ENCODE peak calls at places on chromosomes 4 and X, in six cellular contexts. J is stimulated activated CD8-positive, alpha-beta memory T cell treated with anti-CD3 and anti-CD28 coated beads, Interleukin-4, amount 100 ng/mL, for 48 hours; G is adrenal gland; I is NCI-H510A treated with DMSO at 0.1 percent for 48 hours; W is KG1; A is small intestine. C is an unnamed sample.

GRCh38 chr4:76950052-76950845 is 697 bp downstream of the SEPTIN11 start:
- DNase-seq in A (peak), J (peak), G (peak), I (no peak), W (no peak), C (no peak)

GRCh38 chrX:8988456-8988855 is 45.5 kb downstream of the FAM9B start:
- DNase-seq in I (peak), A (peak), W (no peak), J (no peak), G (no peak), C (no peak)

GRCh38 chrX:18931972-18932371 is 51.9 kb downstream of the PHKA2 start:
- DNase-seq in I (peak), G (no peak), W (no peak), J (no peak), A (peak), C (peak)

GRCh38 chr4:65202473-65203264 is 467.6 kb downstream of the EPHA5 start:
- DNase-seq in A (no peak), G (no peak), W (no peak), I (no peak), J (no peak), C (no peak)

GRCh38 chrX:8773117-8773516 is 28.1 kb downstream of the FAM9A start:
- DNase-seq in W (no peak), A (no peak), I (no peak), J (no peak), G (no peak), C (no peak)

GRCh38 chrX:103913356-103914020 is 48.9 kb upstream of the TMSB15B start:
- DNase-seq in G (no peak), W (no peak), A (no peak), I (no peak), J (no peak), C (no peak)

GRCh38 chr4:168630445-168631187 is 133.8 kb downstream of the PALLD start:
- DNase-seq in J (no peak), A (peak), W (no peak), G (no peak), I (no peak), C (no peak)

GRCh38 chr4:138404801-138405200 is 162.7 kb upstream of the SLC7A11 start:
- DNase-seq in A (peak), J (no peak), W (no peak), I (no peak), G (no peak), C (no peak)

GRCh38 chr4:183142566-183143545 is 43.8 kb downstream of the WWC2 start:
- DNase-seq in J (no peak), A (no peak), I (no peak), W (no peak), G (peak), C (no peak)

GRCh38 chr4:10590896-10591295 is 93.7 kb downstream of the CLNK start:
- DNase-seq in J (no peak), W (no peak), A (no peak), I (no peak), G (no peak), C (no peak)

GRCh38 chr4:38360201-38360600 is 303.8 kb upstream of the KLF3 start:
- DNase-seq in I (no peak), W (no peak), J (no peak), G (no peak), A (no peak), C (no peak)

GRCh38 chr4:83536649-83537352 is 893 bp downstream of the GPAT3 start:
- DNase-seq in W (no peak), I (no peak), G (no peak), A (peak), J (no peak), C (no peak)

GRCh38 chrX:1537031-1537715 is at the start of gene P2RY8:
- DNase-seq in I (no peak), J (peak), W (peak), A (peak), G (peak), C (peak)

GRCh38 chr4:600850-601515 is 24.4 kb upstream of the PDE6B start:
- DNase-seq in A (no peak), G (no peak), W (no peak), J (peak), I (no peak), C (no peak)

GRCh38 chrX:14694631-14695030 is 165.3 kb downstream of the GLRA2 start:
- DNase-seq in J (no peak), I (no peak), A (no peak), G (no peak), W (no peak), C (no peak)

GRCh38 chr4:109562457-109563237 is 2.6 kb downstream of the MCUB start:
- DNase-seq in I (no peak), J (peak), A (no peak), G (no peak), W (no peak), C (no peak)

GRCh38 chr4:23023121-23023520 is 330.4 kb downstream of the GBA3 start:
- DNase-seq in J (no peak), A (no peak), W (no peak), I (no peak), G (no peak), C (no peak)

GRCh38 chr4:41009411-41009810 is 204.9 kb downstream of the APBB2 start:
- DNase-seq in W (no peak), A (no peak), J (no peak), I (no peak), G (no peak), C (no peak)

GRCh38 chr4:106766519-106766918 is 269.6 kb downstream of the DKK2 start:
- DNase-seq in J (no peak), W (no peak), A (no peak), G (no peak), I (no peak), C (no peak)

GRCh38 chr4:86013623-86014022 is 346.2 kb downstream of the MAPK10 start:
- DNase-seq in A (no peak), J (no peak), W (no peak), G (peak), I (no peak), C (no peak)

GRCh38 chrX:69074726-69075125 is 90.5 kb downstream of the PJA1 start:
- DNase-seq in I (no peak), A (no peak), J (no peak), G (no peak), W (no peak), C (no peak)